ENCODE peak calls at places on chromosomes 3 and 15, in five cellular contexts. Y is AG10803, J is fibroblast of the conjunctiva, E is BE2C, B is IMR-90. U is an unnamed sample.

GRCh38 chr3:51983578-51984268 is 388 bp downstream of the ACY1 start:
- DNase-seq in J (no peak), B (no peak), E (no peak), Y (no peak), U (no peak)

GRCh38 chr3:43758826-43759225 is 68.1 kb downstream of the ABHD5 start:
- DNase-seq in E (no peak), Y (no peak), J (no peak), B (no peak), U (no peak)

GRCh38 chr15:78638658-78639314 is 2.2 kb downstream of the CHRNB4 start:
- DNase-seq in J (no peak), Y (peak; percentile 8), B (peak; percentile 19), E (peak; percentile 93), U (no peak)

GRCh38 chr3:8959683-8960082 is 3.6 kb downstream of the RAD18 start:
- DNase-seq in Y (no peak), B (no peak), J (no peak), E (no peak), U (no peak)

GRCh38 chr3:5520237-5520636 is 332.7 kb downstream of the EDEM1 start:
- DNase-seq in Y (no peak), E (no peak), J (no peak), B (no peak), U (no peak)

GRCh38 chr3:152511904-152512303 is 243.2 kb downstream of the MBNL1 start:
- DNase-seq in B (no peak), Y (no peak), E (no peak), J (no peak), U (no peak)

GRCh38 chr3:78827618-78828017 is 940.2 kb downstream of the ROBO1 start:
- DNase-seq in Y (no peak), E (no peak), J (no peak), B (no peak), U (no peak)

GRCh38 chr3:197674741-197675567 is 61.8 kb downstream of the RUBCN start:
- DNase-seq in J (no peak), E (no peak), B (no peak), Y (no peak), U (no peak)

GRCh38 chr3:129820587-129820986 is 72.9 kb downstream of the TMCC1 start:
- DNase-seq in J (no peak), E (no peak), B (no peak), Y (no peak), U (no peak)

GRCh38 chr3:185764168-185764988 is 60.5 kb downstream of the IGF2BP2 start:
- DNase-seq in E (no peak), J (no peak), B (peak; percentile 54), Y (peak; percentile 44), U (no peak)

GRCh38 chr3:175200391-175200790 is 341.3 kb downstream of the NAALADL2 start:
- DNase-seq in E (no peak), J (no peak), Y (no peak), B (peak; percentile 8), U (no peak)

GRCh38 chr15:83365370-83365938 is 81.0 kb upstream of the BNC1 start:
- DNase-seq in J (peak; percentile 42), E (peak; percentile 32), Y (peak; percentile 95), B (peak; percentile 20), U (no peak)

GRCh38 chr3:184259878-184260570 is 1.3 kb downstream of the CAMK2N2 start:
- DNase-seq in E (peak; percentile 55), B (peak; percentile 17), Y (no peak), J (no peak), U (no peak)

GRCh38 chr15:44550256-44550655 is 13.3 kb downstream of the EIF3J start:
- DNase-seq in Y (peak; percentile 52), B (peak; percentile 55), E (no peak), J (peak; percentile 41), U (no peak)

GRCh38 chr3:197224034-197224444 is 74.4 kb downstream of the DLG1 start:
- DNase-seq in Y (peak; percentile 58), B (peak; percentile 67), E (no peak), J (peak; percentile 41), U (no peak)

GRCh38 chr3:138338244-138338643 is 8.6 kb upstream of the NME9 start:
- DNase-seq in E (no peak), J (no peak), Y (no peak), B (no peak), U (no peak)

GRCh38 chr15:40790723-40791122 is 16.2 kb upstream of the ZFYVE19 start:
- DNase-seq in J (no peak), Y (no peak), E (no peak), B (no peak), U (no peak)

GRCh38 chr3:34178415-34178814 is 380.0 kb downstream of the PDCD6IP start:
- DNase-seq in E (no peak), Y (peak; percentile 29), J (no peak), B (peak; percentile 11), U (no peak)

GRCh38 chr3:31687020-31687802 is 154.5 kb downstream of the STT3B start:
- DNase-seq in Y (no peak), J (no peak), E (no peak), B (no peak), U (no peak)

GRCh38 chr3:11560746-11561145 is 83.0 kb downstream of the VGLL4 start:
- DNase-seq in J (no peak), E (no peak), Y (no peak), B (no peak), U (no peak)

GRCh38 chr3:5069627-5070026 is 52.5 kb upstream of the ARL8B start:
- DNase-seq in Y (no peak), E (no peak), J (no peak), B (no peak), U (no peak)

GRCh38 chr3:34842706-34843478 is 796.4 kb upstream of the ARPP21 start:
- DNase-seq in E (no peak), J (no peak), Y (no peak), B (no peak), U (no peak)

GRCh38 chr3:66303556-66303955 is 82.8 kb downstream of the SLC25A26 start:
- DNase-seq in Y (no peak), J (no peak), B (no peak), E (no peak), U (no peak)

GRCh38 chr3:66499881-66500574 is 794 bp downstream of the LRIG1 start:
- DNase-seq in J (no peak), Y (peak; percentile 20), E (peak; percentile 29), B (peak; percentile 43), U (no peak)

GRCh38 chr3:127131625-127132170 is 61.2 kb upstream of the PRR23E start:
- DNase-seq in Y (no peak), J (no peak), B (no peak), E (no peak), U (no peak)

GRCh38 chr15:90418627-90419026 is 30.6 kb downstream of the IQGAP1 start:
- DNase-seq in E (no peak), Y (no peak), J (no peak), B (no peak), U (no peak)

GRCh38 chr3:129745253-129745652 is 138.8 kb upstream of the PLXND1 start:
- DNase-seq in E (no peak), Y (peak; percentile 78), B (peak; percentile 85), J (peak; percentile 54), U (peak; percentile 63)

GRCh38 chr15:80665151-80665550 is 30.0 kb upstream of the ABHD17C start:
- DNase-seq in B (no peak), J (no peak), E (no peak), Y (no peak), U (no peak)

GRCh38 chr3:69462022-69462825 is 76.3 kb upstream of the FRMD4B start:
- DNase-seq in Y (no peak), B (no peak), E (no peak), J (no peak), U (no peak)

GRCh38 chr3:125236331-125236903 is 23.9 kb upstream of the SLC12A8 start:
- DNase-seq in B (no peak), Y (peak; percentile 79), E (no peak), J (no peak), U (no peak)

GRCh38 chr3:120198305-120198878 is 86.6 kb downstream of the GPR156 start:
- DNase-seq in J (peak; percentile 38), B (peak; percentile 41), E (no peak), Y (peak; percentile 34), U (no peak)

GRCh38 chr3:13347390-13347966 is 72.6 kb downstream of the NUP210 start:
- DNase-seq in E (no peak), J (no peak), Y (peak; percentile 29), B (peak; percentile 49), U (no peak)

GRCh38 chr15:78087944-78088772 is 4.2 kb upstream of the SH2D7 start:
- DNase-seq in E (no peak), B (peak; percentile 46), J (no peak), Y (no peak), U (no peak)

GRCh38 chr3:186057594-186057993 is 51.3 kb downstream of the ETV5 start:
- DNase-seq in J (peak; percentile 86), B (peak; percentile 97), Y (peak; percentile 87), E (no peak), U (peak; percentile 65)

GRCh38 chr3:56878046-56878445 is 76.3 kb upstream of the ARHGEF3 start:
- DNase-seq in B (peak; percentile 24), E (no peak), Y (no peak), J (no peak), U (no peak)

GRCh38 chr15:79090487-79091203 is at the start of gene RASGRF1:
- DNase-seq in E (peak; percentile 38), B (no peak), Y (no peak), J (no peak), U (no peak)

GRCh38 chr3:99957086-99957821 is 139.6 kb downstream of the CMSS1 start:
- DNase-seq in J (no peak), Y (peak; percentile 57), B (no peak), E (no peak), U (no peak)